ENCODE peak calls at places on chromosomes 1 and 21, in seven cellular contexts. One of them, this sample, is unnamed. For H3K27me3, the result is how much of the 10 kb centered on the place peaks cover.

GRCh38 chr1:161085165-161085564 is 4.2 kb downstream of the NECTIN4 start:
- DNase-seq in esophagus squamous epithelium: no peak
- DNase-seq in lower lobe of right lung: no peak
- DNase-seq in tibial artery: no peak
- DNase-seq in A673: no peak
- DNase-seq in heart right ventricle: no peak
- DNase-seq in heart left ventricle: no peak
- DNase-seq in this sample: no peak

GRCh38 chr1:212684511-212685090 is 15.0 kb downstream of the BATF3 start:
- DNase-seq in esophagus squamous epithelium: no peak
- DNase-seq in lower lobe of right lung: no peak
- DNase-seq in tibial artery: no peak
- DNase-seq in A673: no peak
- DNase-seq in heart right ventricle: no peak
- DNase-seq in heart left ventricle: no peak
- DNase-seq in this sample: no peak

GRCh38 chr21:45555557-45556301 is 13.5 kb upstream of the SLC19A1 start:
- DNase-seq in esophagus squamous epithelium: no peak
- DNase-seq in lower lobe of right lung: peak
- DNase-seq in tibial artery: peak
- DNase-seq in A673: peak
- DNase-seq in heart right ventricle: no peak
- DNase-seq in heart left ventricle: no peak
- DNase-seq in this sample: peak

GRCh38 chr1:6958407-6958806 is 173.2 kb downstream of the CAMTA1 start:
- DNase-seq in esophagus squamous epithelium: no peak
- DNase-seq in lower lobe of right lung: no peak
- DNase-seq in tibial artery: no peak
- DNase-seq in A673: peak
- DNase-seq in heart right ventricle: no peak
- DNase-seq in heart left ventricle: no peak
- DNase-seq in this sample: peak

GRCh38 chr1:172761581-172762025 is 102.7 kb downstream of the FASLG start:
- DNase-seq in esophagus squamous epithelium: no peak
- DNase-seq in lower lobe of right lung: no peak
- DNase-seq in tibial artery: no peak
- DNase-seq in A673: no peak
- DNase-seq in heart right ventricle: no peak
- DNase-seq in heart left ventricle: no peak
- DNase-seq in this sample: no peak

GRCh38 chr1:80113168-80114038 is 1106.9 kb upstream of the ADGRL4 start:
- DNase-seq in esophagus squamous epithelium: no peak
- DNase-seq in lower lobe of right lung: no peak
- DNase-seq in tibial artery: no peak
- DNase-seq in A673: no peak
- DNase-seq in heart right ventricle: no peak
- DNase-seq in heart left ventricle: no peak
- DNase-seq in this sample: no peak

GRCh38 chr1:242187171-242187570 is 188.3 kb upstream of the MAP1LC3C start:
- DNase-seq in esophagus squamous epithelium: no peak
- DNase-seq in lower lobe of right lung: no peak
- DNase-seq in tibial artery: no peak
- DNase-seq in A673: no peak
- DNase-seq in heart right ventricle: no peak
- DNase-seq in heart left ventricle: no peak
- DNase-seq in this sample: no peak

GRCh38 chr1:109819906-109820305 is 56.2 kb upstream of the EPS8L3 start:
- DNase-seq in esophagus squamous epithelium: no peak
- DNase-seq in lower lobe of right lung: no peak
- DNase-seq in tibial artery: peak
- DNase-seq in A673: no peak
- DNase-seq in heart right ventricle: no peak
- DNase-seq in heart left ventricle: no peak
- DNase-seq in this sample: no peak

GRCh38 chr1:25028910-25029599 is 99.0 kb upstream of the RUNX3 start:
- DNase-seq in esophagus squamous epithelium: no peak
- DNase-seq in lower lobe of right lung: no peak
- DNase-seq in tibial artery: no peak
- DNase-seq in A673: no peak
- DNase-seq in heart right ventricle: no peak
- DNase-seq in heart left ventricle: no peak
- DNase-seq in this sample: no peak

GRCh38 chr1:113811353-113811887 is 856 bp downstream of the RSBN1 start:
- DNase-seq in esophagus squamous epithelium: peak
- DNase-seq in lower lobe of right lung: peak
- DNase-seq in tibial artery: no peak
- DNase-seq in A673: peak
- DNase-seq in heart right ventricle: peak
- DNase-seq in heart left ventricle: no peak
- DNase-seq in this sample: peak

GRCh38 chr1:148166558-148167492 is 14.7 kb upstream of the NBPF11 start:
- DNase-seq in esophagus squamous epithelium: no peak
- DNase-seq in lower lobe of right lung: no peak
- DNase-seq in tibial artery: no peak
- DNase-seq in A673: peak
- DNase-seq in heart right ventricle: no peak
- DNase-seq in heart left ventricle: no peak
- DNase-seq in this sample: no peak

GRCh38 chr1:18957532-18958295 is 1.2 kb upstream of the IFFO2 start:
- DNase-seq in esophagus squamous epithelium: no peak
- DNase-seq in lower lobe of right lung: no peak
- DNase-seq in tibial artery: peak
- DNase-seq in A673: no peak
- DNase-seq in heart right ventricle: no peak
- DNase-seq in heart left ventricle: no peak
- DNase-seq in this sample: no peak

GRCh38 chr1:18972991-18973390 is 16.5 kb upstream of the IFFO2 start:
- DNase-seq in esophagus squamous epithelium: no peak
- DNase-seq in lower lobe of right lung: no peak
- DNase-seq in tibial artery: peak
- DNase-seq in A673: no peak
- DNase-seq in heart right ventricle: no peak
- DNase-seq in heart left ventricle: no peak
- DNase-seq in this sample: no peak

GRCh38 chr1:224662870-224663269 is 46.8 kb downstream of the CNIH3 start:
- DNase-seq in esophagus squamous epithelium: no peak
- DNase-seq in lower lobe of right lung: no peak
- DNase-seq in tibial artery: no peak
- DNase-seq in A673: no peak
- DNase-seq in heart right ventricle: no peak
- DNase-seq in heart left ventricle: no peak
- DNase-seq in this sample: no peak

GRCh38 chr21:16192900-16193299 is 463.1 kb downstream of the USP25 start:
- DNase-seq in esophagus squamous epithelium: no peak
- DNase-seq in lower lobe of right lung: no peak
- DNase-seq in tibial artery: no peak
- DNase-seq in A673: no peak
- DNase-seq in heart right ventricle: no peak
- DNase-seq in heart left ventricle: no peak
- DNase-seq in this sample: no peak

GRCh38 chr1:225896937-225897549 is 8.1 kb upstream of the LEFTY1 start:
- DNase-seq in esophagus squamous epithelium: no peak
- DNase-seq in lower lobe of right lung: no peak
- DNase-seq in tibial artery: no peak
- DNase-seq in A673: no peak
- DNase-seq in heart right ventricle: no peak
- DNase-seq in heart left ventricle: no peak
- DNase-seq in this sample: no peak

GRCh38 chr1:199463521-199464127 is 563.9 kb upstream of the NR5A2 start:
- DNase-seq in esophagus squamous epithelium: no peak
- DNase-seq in lower lobe of right lung: no peak
- DNase-seq in tibial artery: no peak
- DNase-seq in A673: peak
- DNase-seq in heart right ventricle: no peak
- DNase-seq in heart left ventricle: no peak
- DNase-seq in this sample: no peak

GRCh38 chr21:44057960-44058651 is 46.0 kb downstream of the TRAPPC10 start:
- DNase-seq in esophagus squamous epithelium: no peak
- DNase-seq in lower lobe of right lung: no peak
- DNase-seq in tibial artery: no peak
- DNase-seq in A673: no peak
- DNase-seq in heart right ventricle: no peak
- DNase-seq in heart left ventricle: no peak
- DNase-seq in this sample: no peak

GRCh38 chr1:58035523-58035922 is 511.0 kb downstream of the OMA1 start:
- DNase-seq in esophagus squamous epithelium: no peak
- DNase-seq in lower lobe of right lung: no peak
- DNase-seq in tibial artery: no peak
- DNase-seq in A673: peak
- DNase-seq in heart right ventricle: no peak
- DNase-seq in heart left ventricle: no peak
- DNase-seq in this sample: no peak

GRCh38 chr1:13812456-13813397 is 112.7 kb downstream of the PRDM2 start:
- DNase-seq in esophagus squamous epithelium: no peak
- DNase-seq in lower lobe of right lung: no peak
- DNase-seq in tibial artery: no peak
- DNase-seq in A673: peak
- DNase-seq in heart right ventricle: no peak
- DNase-seq in heart left ventricle: no peak
- DNase-seq in this sample: no peak

DNA sequence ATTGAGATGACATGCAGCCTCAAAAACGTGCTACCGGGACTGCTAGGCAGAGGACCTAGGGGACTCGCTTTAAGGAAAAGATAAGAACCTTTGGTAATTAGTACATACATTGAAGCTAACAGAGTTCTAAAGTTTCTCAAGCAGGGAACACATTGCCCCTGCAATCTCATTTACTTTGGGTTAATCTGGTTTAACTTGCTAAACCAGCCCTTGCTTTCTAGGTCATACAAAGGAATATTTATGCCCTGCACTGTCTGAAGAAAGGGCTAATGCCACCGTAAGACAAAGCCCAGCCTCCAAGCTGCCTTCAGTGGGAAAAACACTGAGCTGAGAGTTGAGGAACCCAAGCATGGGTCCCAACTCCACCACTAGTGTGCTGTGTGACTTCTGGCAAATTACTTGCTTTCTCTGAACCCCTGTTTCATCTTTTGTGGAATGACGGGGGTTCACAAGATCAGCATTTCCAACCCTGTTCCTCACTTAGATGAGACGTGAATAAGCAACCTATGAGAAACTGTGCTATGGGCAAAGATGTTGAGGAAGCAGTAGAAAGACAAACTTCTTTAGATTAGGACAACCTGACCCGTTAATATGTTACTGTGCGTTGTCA is 66.3 kb downstream of the VWA5B1 start:
- DNase-seq in esophagus squamous epithelium: no peak
- DNase-seq in lower lobe of right lung: no peak
- DNase-seq in tibial artery: no peak
- DNase-seq in A673: no peak
- DNase-seq in heart right ventricle: no peak
- DNase-seq in heart left ventricle: no peak
- DNase-seq in this sample: no peak
- H3K27me3 ChIP-seq in esophagus squamous epithelium: half or more
- H3K27me3 ChIP-seq in lower lobe of right lung: under half
- H3K27me3 ChIP-seq in tibial artery: under half
- H3K27me3 ChIP-seq in A673: half or more
- H3K27me3 ChIP-seq in heart right ventricle: under half
- H3K27me3 ChIP-seq in heart left ventricle: under half
- H3K27me3 ChIP-seq in this sample: under half

GRCh38 chr1:245923215-245923614 is 583.9 kb downstream of the SMYD3 start:
- DNase-seq in esophagus squamous epithelium: no peak
- DNase-seq in lower lobe of right lung: no peak
- DNase-seq in tibial artery: no peak
- DNase-seq in A673: no peak
- DNase-seq in heart right ventricle: no peak
- DNase-seq in heart left ventricle: no peak
- DNase-seq in this sample: no peak
- TF ChIP-seq CTCF in esophagus squamous epithelium: no peak
- TF ChIP-seq CTCF in lower lobe of right lung: no peak
- TF ChIP-seq CTCF in tibial artery: no peak
- TF ChIP-seq CTCF in A673: no peak
- TF ChIP-seq CTCF in heart right ventricle: no peak
- TF ChIP-seq CTCF in heart left ventricle: no peak
- TF ChIP-seq CTCF in this sample: no peak

DNA sequence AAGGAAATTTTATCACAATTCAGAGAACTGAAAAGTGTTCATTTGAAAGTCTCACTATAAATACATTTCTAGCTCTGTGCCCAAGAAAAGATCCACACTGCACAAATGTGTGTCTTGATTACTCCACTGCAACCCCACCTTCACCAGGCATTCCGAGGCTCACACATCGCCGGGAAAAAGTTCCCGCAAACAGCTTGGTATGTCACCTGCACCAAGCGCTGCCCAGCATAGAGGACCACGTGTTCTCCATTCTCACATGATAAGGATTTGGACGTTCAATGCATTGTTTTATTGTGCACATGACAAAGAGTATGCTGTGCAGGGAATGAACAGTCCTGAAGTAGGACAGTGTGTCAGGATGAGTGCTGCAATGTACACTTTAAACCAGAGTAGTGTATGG is 70.1 kb downstream of the ERG start:
- DNase-seq in esophagus squamous epithelium: no peak
- DNase-seq in lower lobe of right lung: no peak
- DNase-seq in tibial artery: no peak
- DNase-seq in A673: no peak
- DNase-seq in heart right ventricle: no peak
- DNase-seq in heart left ventricle: no peak
- DNase-seq in this sample: no peak
- H3K27me3 ChIP-seq in esophagus squamous epithelium: under half
- H3K27me3 ChIP-seq in lower lobe of right lung: under half
- H3K27me3 ChIP-seq in tibial artery: under half
- H3K27me3 ChIP-seq in A673: under half
- H3K27me3 ChIP-seq in heart right ventricle: under half
- H3K27me3 ChIP-seq in heart left ventricle: under half
- H3K27me3 ChIP-seq in this sample: under half

GRCh38 chr1:221263831-221264767 is 384.9 kb downstream of the HLX start:
- DNase-seq in esophagus squamous epithelium: peak
- DNase-seq in lower lobe of right lung: no peak
- DNase-seq in tibial artery: peak
- DNase-seq in A673: peak
- DNase-seq in heart right ventricle: peak
- DNase-seq in heart left ventricle: peak
- DNase-seq in this sample: peak
- TF ChIP-seq CTCF in esophagus squamous epithelium: no peak
- TF ChIP-seq CTCF in lower lobe of right lung: peak
- TF ChIP-seq CTCF in tibial artery: peak
- TF ChIP-seq CTCF in A673: peak
- TF ChIP-seq CTCF in heart right ventricle: peak
- TF ChIP-seq CTCF in heart left ventricle: peak
- TF ChIP-seq CTCF in this sample: peak

DNA sequence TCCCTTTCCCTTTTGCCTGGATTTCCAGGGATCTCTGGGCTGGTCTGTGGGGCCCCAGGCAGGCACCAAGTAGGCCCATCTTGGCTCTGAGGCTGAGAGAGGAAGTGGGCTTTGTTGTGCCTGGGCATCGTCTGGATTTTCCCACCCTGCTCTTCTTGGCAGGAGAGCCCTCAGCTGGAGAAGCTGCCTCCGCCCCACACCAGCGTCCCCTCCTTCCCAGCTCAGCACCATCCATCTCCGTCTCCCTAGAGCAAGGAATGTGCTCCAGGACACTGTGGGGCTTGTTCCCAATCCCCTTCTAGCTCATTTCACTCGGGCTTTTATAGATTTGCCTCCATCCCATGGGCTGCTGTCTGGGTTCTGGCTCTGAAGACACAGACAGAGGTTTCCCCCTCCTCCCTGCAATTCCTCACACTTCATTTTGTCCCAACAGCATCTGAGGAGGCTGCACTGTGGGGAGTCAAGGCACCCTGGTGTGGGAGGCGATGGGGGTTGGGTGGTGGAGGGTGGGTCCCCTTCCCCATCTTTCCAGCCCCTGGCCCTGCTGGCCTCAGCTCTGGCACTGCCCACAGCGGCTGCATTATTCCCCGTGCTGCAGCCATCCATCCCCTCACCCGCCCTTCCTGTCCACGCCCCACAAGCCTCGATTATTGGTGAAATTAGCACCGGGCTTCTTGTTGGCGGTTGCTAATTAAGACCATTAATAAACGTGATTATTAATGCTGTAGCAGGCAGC is 21.6 kb downstream of the RHBG start:
- DNase-seq in esophagus squamous epithelium: no peak
- DNase-seq in lower lobe of right lung: no peak
- DNase-seq in tibial artery: no peak
- DNase-seq in A673: no peak
- DNase-seq in heart right ventricle: no peak
- DNase-seq in heart left ventricle: no peak
- DNase-seq in this sample: no peak
- H3K27me3 ChIP-seq in esophagus squamous epithelium: half or more
- H3K27me3 ChIP-seq in lower lobe of right lung: half or more
- H3K27me3 ChIP-seq in tibial artery: under half
- H3K27me3 ChIP-seq in A673: under half
- H3K27me3 ChIP-seq in heart right ventricle: half or more
- H3K27me3 ChIP-seq in heart left ventricle: under half
- H3K27me3 ChIP-seq in this sample: under half